ENCODE peak calls at places on chromosome 9, in ten cellular contexts. B is T-cell; O is WTC11; A is KBM-7; T is left kidney; I is HFFc6; P is amygdala; M is aorta; D is activated T-cell treated with anti-CD3 and anti-CD28 coated beads, Interleukin-2, amount 50 U/mL, for 72 hours; W is cardiac muscle cell. J is an unnamed sample.

GRCh38 chr9:6134661-6135177 is 80.9 kb upstream of the IL33 start:
- DNase-seq in B (no peak), O (no peak), A (no peak), T (no peak), I (peak), P (no peak), M (no peak), D (no peak), W (no peak), J (no peak)

GRCh38 chr9:122053546-122053945 is 39.6 kb downstream of the TTLL11 start:
- DNase-seq in B (no peak), O (no peak), A (no peak), T (peak), I (no peak), P (no peak), M (no peak), D (no peak), W (no peak), J (no peak)

GRCh38 chr9:38761999-38762398 is 42.1 kb upstream of the FAM240B start:
- DNase-seq in B (no peak), O (no peak), A (no peak), T (no peak), I (no peak), P (no peak), M (no peak), D (no peak), W (no peak), J (no peak)

GRCh38 chr9:99736291-99736690 is 85.4 kb upstream of the NR4A3 start:
- DNase-seq in B (no peak), O (no peak), A (no peak), T (no peak), I (no peak), P (no peak), M (no peak), D (no peak), W (no peak), J (no peak)

GRCh38 chr9:75265525-75265972 is 177.2 kb downstream of the OSTF1 start:
- DNase-seq in B (peak), O (peak), A (peak), T (peak), I (peak), P (no peak), M (no peak), D (peak), W (peak), J (no peak)

GRCh38 chr9:7336356-7337075 is 463.1 kb downstream of the DMAC1 start:
- DNase-seq in B (no peak), O (no peak), A (peak), T (peak), I (no peak), P (no peak), M (no peak), D (no peak), W (peak), J (no peak)

GRCh38 chr9:129458155-129458661 is 162.7 kb downstream of the C9orf50 start:
- DNase-seq in B (peak), O (no peak), A (peak), T (peak), I (peak), P (no peak), M (no peak), D (peak), W (no peak), J (peak)

GRCh38 chr9:15622596-15622995 is 69.8 kb downstream of the CCDC171 start:
- DNase-seq in B (no peak), O (no peak), A (no peak), T (peak), I (peak), P (no peak), M (no peak), D (no peak), W (peak), J (no peak)

GRCh38 chr9:87194471-87194870 is 247.2 kb upstream of the GAS1 start:
- DNase-seq in B (no peak), O (no peak), A (no peak), T (peak), I (peak), P (no peak), M (no peak), D (no peak), W (peak), J (no peak)